ENCODE peak calls at places on chromosomes 4 and X, in six cellular contexts. L is lower lobe of right lung, O is H9, N is mucosa of descending colon, P is neural progenitor cell, K is HFF-Myc. H is an unnamed sample.

GRCh38 chr4:186906722-186907121 is 183.1 kb upstream of the FAT1 start:
- DNase-seq in L (no peak), O (no peak), N (no peak), P (no peak), K (no peak), H (no peak)

GRCh38 chrX:21806691-21807090 is 32.7 kb upstream of the MBTPS2 start:
- DNase-seq in L (no peak), O (no peak), N (no peak), P (no peak), K (no peak), H (no peak)

GRCh38 chr4:79050521-79050880 is 111.3 kb upstream of the PAQR3 start:
- DNase-seq in L (no peak), O (no peak), N (peak), P (no peak), K (no peak), H (no peak)

GRCh38 chr4:74794341-74794801 is at the start of gene BTC:
- DNase-seq in L (peak), O (peak), N (peak), P (peak), K (no peak), H (no peak)

GRCh38 chr4:89398146-89398545 is 90.5 kb upstream of the GPRIN3 start:
- DNase-seq in L (no peak), O (no peak), N (no peak), P (no peak), K (no peak), H (no peak)

GRCh38 chrX:2819345-2820130 is 9.2 kb upstream of the GYG2 start:
- DNase-seq in L (no peak), O (no peak), N (no peak), P (no peak), K (no peak), H (no peak)

GRCh38 chr4:125303821-125304220 is 10.9 kb upstream of the FAT4 start:
- DNase-seq in L (no peak), O (no peak), N (no peak), P (no peak), K (no peak), H (no peak)

GRCh38 chrX:43728966-43729365 is 72.9 kb downstream of the MAOA start:
- DNase-seq in L (no peak), O (no peak), N (no peak), P (no peak), K (no peak), H (no peak)

GRCh38 chr4:149708513-149709175 is 107.0 kb downstream of the IQCM start:
- DNase-seq in L (no peak), O (no peak), N (no peak), P (no peak), K (peak), H (no peak)

GRCh38 chrX:136711147-136711546 is 63.2 kb downstream of the CD40LG start:
- DNase-seq in L (peak), O (peak), N (peak), P (peak), K (no peak), H (no peak)

GRCh38 chrX:13495232-13495631 is 74.2 kb upstream of the EGFL6 start:
- DNase-seq in L (no peak), O (no peak), N (no peak), P (no peak), K (no peak), H (no peak)

DNA sequence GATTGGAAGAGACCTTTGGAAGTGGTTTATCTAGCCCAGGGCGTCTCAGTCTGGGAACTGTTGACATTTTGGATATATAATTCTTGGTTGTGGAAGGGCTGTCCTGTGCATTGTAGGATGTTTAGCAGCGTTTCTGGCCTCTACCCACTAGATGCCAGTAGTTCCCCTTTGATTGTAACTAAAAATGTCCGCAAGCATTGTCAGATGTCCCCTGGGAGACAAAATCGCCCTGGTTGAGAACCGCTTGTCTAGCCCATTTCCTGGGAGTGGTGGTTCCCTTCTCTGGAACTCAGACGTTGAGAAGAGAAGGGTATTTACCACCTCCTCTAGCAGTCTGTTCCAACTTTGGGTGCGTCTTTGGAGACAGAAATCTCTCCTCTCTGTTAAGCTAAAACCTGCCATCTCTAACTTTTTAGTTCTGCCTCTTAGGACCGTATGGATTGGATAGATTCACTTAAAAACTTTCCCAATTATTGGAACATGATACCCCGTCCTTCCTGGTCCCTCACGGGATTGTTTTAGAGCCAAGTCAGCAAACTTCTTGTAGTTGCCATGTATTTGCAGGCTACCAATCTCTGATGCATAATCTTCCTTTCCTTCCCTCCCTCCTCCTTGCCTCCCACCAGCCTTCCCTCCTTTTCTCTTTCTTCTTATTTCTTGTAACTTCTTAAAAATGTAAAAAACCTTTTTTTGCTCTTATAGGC is 13.9 kb downstream of the TMEM165 start:
- DNase-seq in L (no peak), O (peak), N (no peak), P (peak), K (no peak), H (no peak)
- TF ChIP-seq CTCF in L (peak), O (peak), N (no peak), P (peak), K (peak), H (peak)

DNA sequence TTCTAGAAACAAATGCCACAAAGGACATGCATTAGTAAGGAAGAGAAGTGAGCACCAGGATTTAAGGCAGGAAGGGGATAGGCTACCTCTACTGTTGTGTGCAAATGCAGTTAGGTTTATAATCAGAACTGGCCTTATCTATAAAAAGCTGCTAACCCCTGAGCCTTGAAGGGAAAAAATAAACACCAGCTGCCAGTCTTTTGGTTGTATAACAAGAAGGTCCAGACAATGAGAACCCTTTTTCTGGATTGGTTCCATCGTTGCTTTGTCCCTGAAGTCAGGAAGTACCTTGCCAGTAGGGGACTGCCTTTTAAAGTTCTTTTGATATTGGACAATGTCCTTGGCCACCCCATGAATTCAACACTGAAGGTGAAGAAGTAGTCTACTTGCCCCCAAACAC is 126.7 kb upstream of the OTUD4 start:
- DNase-seq in L (no peak), O (no peak), N (no peak), P (no peak), K (no peak), H (no peak)
- TF ChIP-seq CTCF in L (no peak), O (no peak), N (no peak), P (no peak), K (no peak), H (no peak)

DNA sequence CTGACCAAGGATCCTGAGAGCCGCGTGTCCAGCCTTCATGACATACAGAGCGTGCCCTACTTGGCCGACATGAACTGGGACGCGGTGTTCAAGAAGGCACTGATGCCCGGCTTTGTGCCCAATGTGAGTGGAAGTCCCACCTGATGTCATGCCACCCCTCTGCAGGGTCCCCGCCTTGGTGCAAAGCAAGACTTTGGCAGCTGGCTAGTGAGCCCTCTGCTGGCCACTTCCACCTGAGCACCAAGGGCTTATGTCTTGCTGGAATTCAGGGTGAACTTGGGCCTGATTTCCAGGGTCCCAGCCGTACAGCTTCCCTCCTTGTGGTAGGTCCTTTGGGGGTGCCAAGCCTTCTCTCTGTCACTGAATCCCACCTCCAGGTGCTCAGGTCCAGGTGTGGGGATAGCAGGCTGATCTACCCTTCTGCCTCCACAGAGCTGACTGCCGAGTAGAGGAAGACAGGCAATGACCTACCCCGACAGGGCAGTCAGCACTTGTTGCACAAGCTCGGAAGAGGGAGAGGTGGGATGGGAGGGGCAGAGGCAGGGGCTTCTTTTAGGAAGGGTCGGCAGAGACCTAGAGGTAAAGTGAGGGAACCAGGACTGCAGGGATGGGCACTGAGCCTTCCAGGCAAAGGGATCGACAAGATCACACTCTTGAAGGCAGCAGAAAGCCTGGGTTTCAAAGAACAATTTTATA is 248.1 kb downstream of the EVC2 start:
- DNase-seq in L (no peak), O (peak), N (no peak), P (peak), K (no peak), H (no peak)
- TF ChIP-seq CTCF in L (peak), O (peak), N (no peak), P (peak), K (peak), H (peak)

GRCh38 chrX:91414710-91415109 is 19.9 kb upstream of the PABPC5 start:
- DNase-seq in L (no peak), O (no peak), N (no peak), P (peak), K (no peak), H (no peak)
- TF ChIP-seq CTCF in L (peak), O (peak), N (no peak), P (peak), K (no peak), H (peak)